ENCODE peak calls at places on chromosomes 16 and 17, in four cellular contexts. One of them, this sample, is unnamed.

GRCh38 chr17:4584125-4584834 is at the start of gene SMTNL2:
- DNase-seq in activated T-cell treated with anti-CD3 and anti-CD28 coated beads, Interleukin-2, amount 50 U/mL, for 72 hours: peak
- DNase-seq in osteocyte: peak
- DNase-seq in skeletal muscle cell: no peak
- DNase-seq in this sample: no peak

GRCh38 chr17:11986939-11987329 is 10.3 kb downstream of the ZNF18 start:
- DNase-seq in skeletal muscle cell: no peak
- DNase-seq in activated T-cell treated with anti-CD3 and anti-CD28 coated beads, Interleukin-2, amount 50 U/mL, for 72 hours: no peak
- DNase-seq in osteocyte: no peak
- DNase-seq in this sample: no peak

GRCh38 chr16:11050954-11051353 is 106.6 kb downstream of the CLEC16A start:
- DNase-seq in osteocyte: no peak
- DNase-seq in activated T-cell treated with anti-CD3 and anti-CD28 coated beads, Interleukin-2, amount 50 U/mL, for 72 hours: no peak
- DNase-seq in skeletal muscle cell: no peak
- DNase-seq in this sample: no peak

GRCh38 chr16:23826528-23827244 is 9.1 kb upstream of the PRKCB start:
- DNase-seq in activated T-cell treated with anti-CD3 and anti-CD28 coated beads, Interleukin-2, amount 50 U/mL, for 72 hours: no peak
- DNase-seq in skeletal muscle cell: no peak
- DNase-seq in osteocyte: no peak
- DNase-seq in this sample: no peak

GRCh38 chr17:75153854-75154194 is 488 bp downstream of the JPT1 start:
- DNase-seq in activated T-cell treated with anti-CD3 and anti-CD28 coated beads, Interleukin-2, amount 50 U/mL, for 72 hours: peak
- DNase-seq in osteocyte: no peak
- DNase-seq in skeletal muscle cell: no peak
- DNase-seq in this sample: peak

GRCh38 chr17:2212328-2212981 is 91.1 kb downstream of the SMG6 start:
- DNase-seq in activated T-cell treated with anti-CD3 and anti-CD28 coated beads, Interleukin-2, amount 50 U/mL, for 72 hours: no peak
- DNase-seq in osteocyte: no peak
- DNase-seq in skeletal muscle cell: no peak
- DNase-seq in this sample: no peak

GRCh38 chr16:77271532-77272426 is 72.6 kb downstream of the SYCE1L start:
- DNase-seq in osteocyte: no peak
- DNase-seq in skeletal muscle cell: no peak
- DNase-seq in activated T-cell treated with anti-CD3 and anti-CD28 coated beads, Interleukin-2, amount 50 U/mL, for 72 hours: no peak
- DNase-seq in this sample: no peak

GRCh38 chr17:75876938-75877751 is 1.2 kb downstream of the TRIM47 start:
- DNase-seq in activated T-cell treated with anti-CD3 and anti-CD28 coated beads, Interleukin-2, amount 50 U/mL, for 72 hours: peak
- DNase-seq in skeletal muscle cell: peak
- DNase-seq in osteocyte: peak
- DNase-seq in this sample: no peak

GRCh38 chr17:34757611-34758010 is 178.2 kb downstream of the TMEM132E start:
- DNase-seq in activated T-cell treated with anti-CD3 and anti-CD28 coated beads, Interleukin-2, amount 50 U/mL, for 72 hours: no peak
- DNase-seq in skeletal muscle cell: no peak
- DNase-seq in osteocyte: no peak
- DNase-seq in this sample: no peak

GRCh38 chr17:83068641-83069570 is 10.5 kb upstream of the METRNL start:
- DNase-seq in activated T-cell treated with anti-CD3 and anti-CD28 coated beads, Interleukin-2, amount 50 U/mL, for 72 hours: no peak
- DNase-seq in skeletal muscle cell: no peak
- DNase-seq in osteocyte: no peak
- DNase-seq in this sample: no peak

GRCh38 chr16:19817122-19817521 is 67.5 kb downstream of the GPRC5B start:
- DNase-seq in skeletal muscle cell: no peak
- DNase-seq in activated T-cell treated with anti-CD3 and anti-CD28 coated beads, Interleukin-2, amount 50 U/mL, for 72 hours: no peak
- DNase-seq in osteocyte: no peak
- DNase-seq in this sample: no peak

GRCh38 chr17:8875957-8876356 is 8.5 kb upstream of the PIK3R6 start:
- DNase-seq in skeletal muscle cell: peak
- DNase-seq in osteocyte: no peak
- DNase-seq in activated T-cell treated with anti-CD3 and anti-CD28 coated beads, Interleukin-2, amount 50 U/mL, for 72 hours: no peak
- DNase-seq in this sample: no peak

GRCh38 chr16:1772362-1772907 is at the start of gene EME2:
- DNase-seq in osteocyte: no peak
- DNase-seq in skeletal muscle cell: no peak
- DNase-seq in activated T-cell treated with anti-CD3 and anti-CD28 coated beads, Interleukin-2, amount 50 U/mL, for 72 hours: peak
- DNase-seq in this sample: no peak

GRCh38 chr16:12449795-12450194 is 353.9 kb downstream of the CPPED1 start:
- DNase-seq in activated T-cell treated with anti-CD3 and anti-CD28 coated beads, Interleukin-2, amount 50 U/mL, for 72 hours: peak
- DNase-seq in osteocyte: no peak
- DNase-seq in skeletal muscle cell: no peak
- DNase-seq in this sample: no peak

GRCh38 chr17:68290268-68290954 is 516 bp downstream of the SLC16A6 start:
- DNase-seq in activated T-cell treated with anti-CD3 and anti-CD28 coated beads, Interleukin-2, amount 50 U/mL, for 72 hours: peak
- DNase-seq in osteocyte: no peak
- DNase-seq in skeletal muscle cell: no peak
- DNase-seq in this sample: no peak

GRCh38 chr16:1564325-1564724 is 30.9 kb downstream of the TMEM204 start:
- DNase-seq in activated T-cell treated with anti-CD3 and anti-CD28 coated beads, Interleukin-2, amount 50 U/mL, for 72 hours: peak
- DNase-seq in osteocyte: no peak
- DNase-seq in skeletal muscle cell: no peak
- DNase-seq in this sample: no peak

GRCh38 chr17:78104540-78104941 is 24.0 kb downstream of the TMC6 start:
- DNase-seq in osteocyte: no peak
- DNase-seq in skeletal muscle cell: no peak
- DNase-seq in activated T-cell treated with anti-CD3 and anti-CD28 coated beads, Interleukin-2, amount 50 U/mL, for 72 hours: no peak
- DNase-seq in this sample: no peak

GRCh38 chr17:53420035-53420641 is 402.6 kb upstream of the KIF2B start:
- DNase-seq in osteocyte: no peak
- DNase-seq in skeletal muscle cell: no peak
- DNase-seq in activated T-cell treated with anti-CD3 and anti-CD28 coated beads, Interleukin-2, amount 50 U/mL, for 72 hours: no peak
- DNase-seq in this sample: no peak

GRCh38 chr17:30336369-30337171 is 2.7 kb upstream of the TMIGD1 start:
- DNase-seq in osteocyte: peak
- DNase-seq in activated T-cell treated with anti-CD3 and anti-CD28 coated beads, Interleukin-2, amount 50 U/mL, for 72 hours: peak
- DNase-seq in skeletal muscle cell: no peak
- DNase-seq in this sample: no peak

GRCh38 chr17:1561420-1562177 is 993 bp downstream of the PITPNA start:
- DNase-seq in osteocyte: no peak
- DNase-seq in activated T-cell treated with anti-CD3 and anti-CD28 coated beads, Interleukin-2, amount 50 U/mL, for 72 hours: peak
- DNase-seq in skeletal muscle cell: no peak
- DNase-seq in this sample: no peak

GRCh38 chr16:46918905-46919792 is 35.0 kb downstream of the GPT2 start:
- DNase-seq in osteocyte: no peak
- DNase-seq in skeletal muscle cell: no peak
- DNase-seq in activated T-cell treated with anti-CD3 and anti-CD28 coated beads, Interleukin-2, amount 50 U/mL, for 72 hours: peak
- DNase-seq in this sample: no peak

GRCh38 chr17:44345497-44346026 is 460 bp downstream of the GRN start:
- DNase-seq in osteocyte: no peak
- DNase-seq in skeletal muscle cell: no peak
- DNase-seq in activated T-cell treated with anti-CD3 and anti-CD28 coated beads, Interleukin-2, amount 50 U/mL, for 72 hours: peak
- DNase-seq in this sample: no peak

GRCh38 chr16:918068-918467 is 52.7 kb downstream of the LMF1 start:
- DNase-seq in activated T-cell treated with anti-CD3 and anti-CD28 coated beads, Interleukin-2, amount 50 U/mL, for 72 hours: no peak
- DNase-seq in osteocyte: no peak
- DNase-seq in skeletal muscle cell: no peak
- DNase-seq in this sample: no peak

GRCh38 chr16:12247811-12248210 is 271.3 kb downstream of the SNX29 start:
- DNase-seq in activated T-cell treated with anti-CD3 and anti-CD28 coated beads, Interleukin-2, amount 50 U/mL, for 72 hours: no peak
- DNase-seq in osteocyte: no peak
- DNase-seq in skeletal muscle cell: no peak
- DNase-seq in this sample: no peak

GRCh38 chr17:29597361-29598172 is 4.6 kb downstream of the ANKRD13B start:
- DNase-seq in skeletal muscle cell: no peak
- DNase-seq in activated T-cell treated with anti-CD3 and anti-CD28 coated beads, Interleukin-2, amount 50 U/mL, for 72 hours: no peak
- DNase-seq in osteocyte: no peak
- DNase-seq in this sample: no peak

This sample was measured in vagina.